ENCODE peak calls at places on chromosomes 1 and 21, in four cellular contexts. F is NT2/D1, D is NCI-H1105 treated with DMSO at 0.1 percent for 48 hours, T is Kasumi-1. R is an unnamed sample.

GRCh38 chr1:62025892-62026291 is 168.8 kb upstream of the L1TD1 start:
- DNase-seq in F (no peak), D (no peak), T (no peak), R (no peak)

GRCh38 chr1:204110894-204111633 is 38.1 kb downstream of the SOX13 start:
- DNase-seq in F (no peak), D (no peak), T (no peak), R (no peak)

GRCh38 chr1:180158149-180159147 is 3.8 kb downstream of the QSOX1 start:
- DNase-seq in F (no peak), D (no peak), T (no peak), R (no peak)

GRCh38 chr1:97482022-97482421 is 438.8 kb downstream of the DPYD start:
- DNase-seq in F (no peak), D (no peak), T (no peak), R (no peak)

GRCh38 chr1:53346814-53347176 is 18.9 kb upstream of the LRP8 start:
- DNase-seq in F (no peak), D (no peak), T (no peak), R (no peak)

GRCh38 chr1:83499998-83500397 is 498.9 kb downstream of the TTLL7 start:
- DNase-seq in F (no peak), D (no peak), T (no peak), R (no peak)

GRCh38 chr21:33377221-33377620 is 26.0 kb upstream of the IFNGR2 start:
- DNase-seq in F (no peak), D (no peak), T (no peak), R (no peak)

GRCh38 chr1:152182431-152182830 is 23.4 kb upstream of the RPTN start:
- DNase-seq in F (peak; percentile 25), D (no peak), T (no peak), R (no peak)

GRCh38 chr1:57424231-57425027 is 569 bp upstream of the DAB1 start:
- DNase-seq in F (peak; percentile 84), D (peak; percentile 65), T (no peak), R (no peak)

GRCh38 chr1:167627615-167627864 is 2.5 kb upstream of the RCSD1 start:
- DNase-seq in F (no peak), D (no peak), T (peak; percentile 43), R (no peak)

GRCh38 chr1:218164111-218164929 is 120.8 kb upstream of the RRP15 start:
- DNase-seq in F (peak; percentile 75), D (peak; percentile 71), T (no peak), R (no peak)

R was measured in glomerular endothelial cell.